ENCODE peak calls at places on chromosomes 1 and 21, in four cellular contexts. Y is H1, O is GM12891, E is K562. F is an unnamed sample.

GRCh38 chr21:27536319-27536718 is 569.4 kb upstream of the ADAMTS5 start:
- DNase-seq in Y (no peak), O (no peak), E (no peak), F (no peak)

GRCh38 chr1:222104097-222104496 is 362.2 kb upstream of the DUSP10 start:
- DNase-seq in Y (no peak), O (no peak), E (no peak), F (no peak)

GRCh38 chr1:59071289-59071688 is 225.6 kb upstream of the FGGY start:
- DNase-seq in Y (no peak), O (no peak), E (no peak), F (no peak)

GRCh38 chr1:202135221-202135721 is 9.3 kb downstream of the ARL8A start:
- DNase-seq in Y (peak), O (peak), E (peak), F (peak)

GRCh38 chr1:110281363-110282290 is 57.5 kb upstream of the RBM15 start:
- DNase-seq in Y (no peak), O (no peak), E (no peak), F (no peak)

GRCh38 chr1:200028586-200029034 is 1.1 kb downstream of the NR5A2 start:
- DNase-seq in Y (no peak), O (no peak), E (no peak), F (no peak)

GRCh38 chr1:205375816-205376545 is 19.3 kb upstream of the KLHDC8A start:
- DNase-seq in Y (no peak), O (no peak), E (no peak), F (no peak)

GRCh38 chr1:64814427-64814826 is 69.6 kb downstream of the RAVER2 start:
- DNase-seq in Y (no peak), O (no peak), E (no peak), F (no peak)

GRCh38 chr1:168164771-168165170 is 14.0 kb upstream of the TIPRL start:
- DNase-seq in Y (no peak), O (no peak), E (no peak), F (no peak)

GRCh38 chr1:115052454-115053083 is 22.9 kb downstream of the TSHB start:
- DNase-seq in Y (peak), O (peak), E (peak), F (no peak)

GRCh38 chr1:27405074-27405473 is 12.7 kb downstream of the GPR3 start:
- DNase-seq in Y (peak), O (no peak), E (no peak), F (no peak)

GRCh38 chr1:25566730-25567341 is 23.4 kb downstream of the LDLRAP1 start:
- DNase-seq in Y (no peak), O (no peak), E (no peak), F (no peak)

GRCh38 chr1:170864238-170864637 is 71.1 kb upstream of the MROH9 start:
- DNase-seq in Y (no peak), O (no peak), E (no peak), F (no peak)

GRCh38 chr1:208476825-208477170 is 232.6 kb upstream of the PLXNA2 start:
- DNase-seq in Y (no peak), O (no peak), E (no peak), F (no peak)

GRCh38 chr1:157893681-157894080 is 52.1 kb upstream of the CD5L start:
- DNase-seq in Y (no peak), O (no peak), E (no peak), F (no peak)

GRCh38 chr1:203199481-203200058 is 13.1 kb upstream of the CHI3L1 start:
- DNase-seq in Y (no peak), O (no peak), E (no peak), F (no peak)

GRCh38 chr1:166080965-166081870 is 85.6 kb downstream of the FAM78B start:
- DNase-seq in Y (peak), O (no peak), E (no peak), F (no peak)

GRCh38 chr1:29712801-29713200 is 476.5 kb downstream of the PTPRU start:
- DNase-seq in Y (no peak), O (no peak), E (no peak), F (no peak)

GRCh38 chr1:94045465-94046056 is 75.4 kb downstream of the ABCA4 start:
- DNase-seq in Y (peak), O (peak), E (peak), F (no peak)

GRCh38 chr1:91555821-91556531 is 55.3 kb downstream of the CDC7 start:
- DNase-seq in Y (no peak), O (no peak), E (peak), F (no peak)

GRCh38 chr1:196590959-196591358 is 17.3 kb downstream of the KCNT2 start:
- DNase-seq in Y (no peak), O (no peak), E (no peak), F (no peak)

GRCh38 chr1:218748071-218748470 is 402.9 kb downstream of the TGFB2 start:
- DNase-seq in Y (no peak), O (no peak), E (no peak), F (no peak)

GRCh38 chr1:171167785-171168184 is 17.3 kb upstream of the FMO2 start:
- DNase-seq in Y (no peak), O (no peak), E (no peak), F (no peak)

GRCh38 chr21:31450971-31451370 is 106.9 kb upstream of the TIAM1 start:
- DNase-seq in Y (no peak), O (no peak), E (no peak), F (no peak)

GRCh38 chr1:5637171-5637570 is 355.1 kb downstream of the NPHP4 start:
- DNase-seq in Y (no peak), O (no peak), E (no peak), F (no peak)

GRCh38 chr1:33228935-33229487 is 27.3 kb upstream of the ZNF362 start:
- DNase-seq in Y (no peak), O (no peak), E (no peak), F (no peak)

GRCh38 chr1:43612406-43612805 is 37.5 kb upstream of the KDM4A start:
- DNase-seq in Y (no peak), O (no peak), E (no peak), F (no peak)

GRCh38 chr1:77489910-77490309 is 192.5 kb downstream of the ZZZ3 start:
- DNase-seq in Y (no peak), O (no peak), E (no peak), F (no peak)

GRCh38 chr1:58923090-58923470 is 139.2 kb upstream of the JUN start:
- DNase-seq in Y (no peak), O (no peak), E (no peak), F (no peak)

GRCh38 chr1:171233183-171233582 is 15.1 kb upstream of the FMO1 start:
- DNase-seq in Y (no peak), O (no peak), E (no peak), F (no peak)

GRCh38 chr1:226063362-226064167 is 1.0 kb downstream of the H3-3A start:
- DNase-seq in Y (peak), O (no peak), E (no peak), F (no peak)

GRCh38 chr1:51623025-51623424 is 6.1 kb downstream of the OSBPL9 start:
- DNase-seq in Y (no peak), O (no peak), E (no peak), F (no peak)

GRCh38 chr1:51621161-51621560 is 4.3 kb downstream of the OSBPL9 start:
- DNase-seq in Y (no peak), O (no peak), E (no peak), F (no peak)

GRCh38 chr1:51623450-51623849 is 6.6 kb downstream of the OSBPL9 start:
- DNase-seq in Y (no peak), O (no peak), E (no peak), F (no peak)

GRCh38 chr1:51621841-51622454 is 5.1 kb downstream of the OSBPL9 start:
- DNase-seq in Y (no peak), O (no peak), E (no peak), F (no peak)

DNA sequence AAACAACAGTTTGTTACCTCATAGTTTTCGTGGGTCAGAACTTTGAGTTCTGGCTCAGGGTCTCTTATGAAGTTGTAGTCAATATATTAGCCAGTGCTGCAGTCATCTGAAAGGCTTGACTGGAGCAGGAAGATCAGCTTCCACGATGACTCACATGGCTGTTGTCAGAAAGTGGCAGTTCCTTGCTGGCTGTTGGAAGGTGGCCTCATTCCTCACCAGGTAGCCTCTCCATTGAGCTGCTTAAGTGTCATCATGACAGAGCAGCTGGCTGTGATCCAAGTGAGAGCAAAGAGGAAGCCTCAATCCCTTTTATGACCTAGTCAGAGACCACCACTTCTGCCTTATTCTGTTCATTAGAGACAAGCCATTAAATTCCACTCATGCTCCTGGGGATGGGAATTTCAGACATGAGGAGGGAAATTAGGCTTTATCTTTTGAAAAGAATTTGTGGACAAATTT is 5.6 kb downstream of the OSBPL9 start:
- DNase-seq in Y (no peak), O (no peak), E (peak), F (no peak)
- TF ChIP-seq POLR2AphosphoS5 in Y (no peak), O (no peak), E (peak), F (no peak)

GRCh38 chr1:17673335-17674075 is 81.6 kb upstream of the ACTL8 start:
- DNase-seq in Y (no peak), O (no peak), E (no peak), F (no peak)

GRCh38 chr1:17674707-17675505 is 80.2 kb upstream of the ACTL8 start:
- DNase-seq in Y (no peak), O (no peak), E (no peak), F (no peak)

GRCh38 chr1:17678011-17678410 is 77.1 kb upstream of the ACTL8 start:
- DNase-seq in Y (no peak), O (no peak), E (no peak), F (no peak)

GRCh38 chr1:17676387-17677060 is 78.6 kb upstream of the ACTL8 start:
- DNase-seq in Y (no peak), O (no peak), E (no peak), F (no peak)

GRCh38 chr1:17675681-17676243 is 79.4 kb upstream of the ACTL8 start:
- DNase-seq in Y (no peak), O (no peak), E (no peak), F (no peak)
- TF ChIP-seq TAF1 in Y (no peak), O (no peak), E (no peak), F (no peak)

GRCh38 chr1:150273310-150273709 is 720 bp downstream of the C1orf54 start:
- DNase-seq in Y (no peak), O (no peak), E (no peak), F (no peak)

GRCh38 chr1:150267896-150268295 is 920 bp downstream of the APH1A start:
- DNase-seq in Y (no peak), O (no peak), E (no peak), F (no peak)

GRCh38 chr1:150272379-150272840 is at the start of gene C1orf54:
- DNase-seq in Y (peak), O (no peak), E (no peak), F (no peak)

GRCh38 chr1:150268342-150268705 is 492 bp downstream of the APH1A start:
- DNase-seq in Y (no peak), O (peak), E (peak), F (peak)

GRCh38 chr1:150268706-150269403 is at the start of gene APH1A:
- DNase-seq in Y (peak), O (peak), E (peak), F (peak)
- TF ChIP-seq POLR2A in Y (no peak), O (no peak), E (peak), F (peak)

DNA sequence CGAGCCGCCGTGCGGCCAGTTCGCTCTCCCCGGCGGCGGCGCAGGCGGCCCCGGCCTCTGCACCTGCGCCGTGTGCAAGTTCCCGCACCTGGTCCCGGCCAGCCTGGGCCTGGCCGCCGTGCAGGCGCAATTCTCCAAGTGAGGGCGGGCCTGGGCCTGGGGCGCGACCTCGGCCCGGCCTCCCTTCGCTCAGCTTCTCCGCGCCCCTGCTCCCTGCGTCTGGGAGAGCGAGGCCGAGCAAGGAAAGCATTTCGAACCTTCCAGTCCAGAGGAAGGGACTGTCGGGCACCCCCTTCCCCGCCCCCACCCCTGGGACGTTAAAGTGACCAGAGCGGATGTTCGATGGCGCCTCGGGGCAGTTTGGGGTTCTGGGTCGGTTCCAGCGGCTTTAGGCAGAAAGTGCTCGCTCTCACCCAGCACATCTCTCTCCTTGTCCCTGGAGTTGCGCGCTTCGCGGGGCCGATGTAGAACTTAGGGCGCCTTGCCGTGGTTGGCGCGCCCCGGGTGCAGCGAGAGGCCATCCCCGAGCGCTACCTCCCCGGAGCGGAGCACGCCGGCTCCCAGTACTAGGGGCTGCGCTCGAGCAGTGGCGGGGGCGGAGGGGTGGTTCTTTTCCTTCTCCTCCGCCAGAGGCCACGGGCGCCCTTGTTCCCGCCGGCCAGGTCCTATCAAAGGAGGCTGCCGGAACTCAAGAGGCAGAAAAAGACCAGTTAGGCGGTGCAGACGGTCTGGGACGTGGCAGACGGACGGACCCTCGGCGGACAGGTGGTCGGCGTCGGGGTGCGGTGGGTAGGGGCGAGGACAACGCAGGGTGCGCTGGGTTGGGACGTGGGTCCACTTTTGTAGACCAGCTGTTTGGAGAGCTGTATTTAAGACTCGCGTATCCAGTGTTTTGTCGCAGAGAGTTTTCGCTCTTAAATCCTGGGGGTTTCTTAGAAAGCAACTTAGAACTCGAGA is 1.3 kb downstream of the OLIG1 start:
- DNase-seq in Y (peak), O (peak), E (no peak), F (no peak)
- TF ChIP-seq POLR2AphosphoS5 in Y (no peak), O (no peak), E (no peak), F (no peak)

GRCh38 chr1:204203206-204203767 is 7.0 kb upstream of the KISS1 start:
- DNase-seq in Y (no peak), O (no peak), E (no peak), F (no peak)
- TF ChIP-seq TAF1 in Y (no peak), O (no peak), E (no peak), F (no peak)